ENCODE peak calls at places on chromosomes 2 and 18, in four cellular contexts. One of them, this sample, is unnamed.

GRCh38 chr2:199310654-199311275 is 147.0 kb downstream of the SATB2 start:
- DNase-seq in HCT116: no peak
- DNase-seq in upper lobe of right lung: no peak
- DNase-seq in PC-3: no peak
- DNase-seq in this sample: no peak

GRCh38 chr2:150663143-150663542 is 175.7 kb upstream of the RND3 start:
- DNase-seq in PC-3: peak
- DNase-seq in upper lobe of right lung: no peak
- DNase-seq in HCT116: peak
- DNase-seq in this sample: no peak

GRCh38 chr18:6884944-6885343 is 155.4 kb downstream of the ARHGAP28 start:
- DNase-seq in PC-3: no peak
- DNase-seq in upper lobe of right lung: no peak
- DNase-seq in HCT116: no peak
- DNase-seq in this sample: no peak

GRCh38 chr2:168192839-168193616 is 54.4 kb downstream of the STK39 start:
- DNase-seq in HCT116: no peak
- DNase-seq in PC-3: peak
- DNase-seq in upper lobe of right lung: no peak
- DNase-seq in this sample: no peak

GRCh38 chr2:24050041-24050655 is 607 bp downstream of the FKBP1B start:
- DNase-seq in PC-3: no peak
- DNase-seq in HCT116: no peak
- DNase-seq in upper lobe of right lung: peak
- DNase-seq in this sample: peak

GRCh38 chr2:178072383-178073301 is at the start of gene PDE11A:
- DNase-seq in upper lobe of right lung: peak
- DNase-seq in PC-3: peak
- DNase-seq in HCT116: peak
- DNase-seq in this sample: peak

GRCh38 chr18:77872166-77872565 is 622.5 kb downstream of the GALR1 start:
- DNase-seq in upper lobe of right lung: no peak
- DNase-seq in HCT116: no peak
- DNase-seq in PC-3: no peak
- DNase-seq in this sample: no peak

GRCh38 chr2:11870064-11870463 is 123.6 kb downstream of the LPIN1 start:
- DNase-seq in upper lobe of right lung: no peak
- DNase-seq in HCT116: no peak
- DNase-seq in PC-3: no peak
- DNase-seq in this sample: no peak

DNA sequence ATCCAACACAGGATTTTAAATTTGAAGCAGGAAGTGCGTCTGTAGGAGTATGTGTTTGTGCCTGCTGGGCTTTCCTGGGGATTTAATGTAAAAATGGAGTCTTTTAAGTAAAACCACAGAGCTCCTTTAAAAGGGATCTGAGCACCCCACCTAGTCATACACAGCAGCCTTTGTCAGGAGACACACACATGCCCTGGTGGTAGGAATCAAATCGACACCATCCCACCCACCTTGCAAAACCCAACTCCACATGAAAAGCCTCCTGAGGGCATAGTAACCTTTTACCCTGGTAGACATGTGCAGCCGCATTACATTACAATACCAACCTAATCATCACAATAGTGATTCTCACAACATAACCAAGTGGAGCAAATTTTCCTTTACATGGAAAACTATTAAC is 29.0 kb downstream of the UXS1 start:
- DNase-seq in PC-3: no peak
- DNase-seq in upper lobe of right lung: no peak
- DNase-seq in HCT116: no peak
- DNase-seq in this sample: no peak
- TF ChIP-seq CTCF in PC-3: no peak
- TF ChIP-seq CTCF in upper lobe of right lung: no peak
- TF ChIP-seq CTCF in HCT116: no peak
- TF ChIP-seq CTCF in this sample: no peak

GRCh38 chr2:238308177-238308576 is 12.1 kb upstream of the TRAF3IP1 start:
- DNase-seq in PC-3: no peak
- DNase-seq in upper lobe of right lung: peak
- DNase-seq in HCT116: no peak
- DNase-seq in this sample: no peak
- TF ChIP-seq CTCF in PC-3: peak
- TF ChIP-seq CTCF in upper lobe of right lung: no peak
- TF ChIP-seq CTCF in HCT116: peak
- TF ChIP-seq CTCF in this sample: no peak

DNA sequence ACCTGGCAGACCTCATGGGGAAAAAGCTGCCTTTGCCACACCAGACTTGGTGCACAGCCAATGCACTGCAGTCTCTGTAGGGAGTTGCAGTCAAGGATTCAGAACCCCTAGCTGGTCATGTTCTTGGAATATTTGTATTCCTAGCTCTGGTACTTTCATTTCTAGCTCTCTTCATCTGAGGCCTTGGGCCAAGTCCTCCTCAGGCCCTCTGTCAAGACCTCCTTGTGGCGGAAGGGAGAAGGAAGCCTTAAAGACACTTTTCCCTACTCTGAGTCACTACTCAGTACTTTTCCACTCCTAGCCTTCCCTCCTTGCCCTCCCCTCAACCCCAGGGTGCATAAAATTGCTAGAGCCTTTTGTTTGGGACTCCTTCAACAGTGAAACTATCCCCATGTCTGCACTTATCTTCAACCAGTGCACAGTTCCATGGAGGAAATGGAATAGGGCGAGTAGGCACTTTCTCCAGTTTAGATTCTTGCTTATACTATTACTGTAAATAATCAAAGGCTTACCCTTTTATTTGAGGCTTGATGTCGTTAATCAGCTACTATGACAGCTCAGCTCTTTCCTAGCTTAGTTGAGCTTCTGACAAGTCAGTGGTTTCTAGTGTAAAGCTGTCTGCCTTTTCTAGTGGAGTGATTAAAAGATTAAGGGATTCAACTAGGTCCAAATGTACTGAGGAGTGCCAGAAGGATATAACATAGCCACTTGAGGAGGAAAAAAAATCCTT is 15.8 kb downstream of the M1AP start:
- DNase-seq in upper lobe of right lung: no peak
- DNase-seq in PC-3: peak
- DNase-seq in HCT116: peak
- DNase-seq in this sample: no peak
- TF ChIP-seq CTCF in upper lobe of right lung: no peak
- TF ChIP-seq CTCF in PC-3: peak
- TF ChIP-seq CTCF in HCT116: peak
- TF ChIP-seq CTCF in this sample: no peak

DNA sequence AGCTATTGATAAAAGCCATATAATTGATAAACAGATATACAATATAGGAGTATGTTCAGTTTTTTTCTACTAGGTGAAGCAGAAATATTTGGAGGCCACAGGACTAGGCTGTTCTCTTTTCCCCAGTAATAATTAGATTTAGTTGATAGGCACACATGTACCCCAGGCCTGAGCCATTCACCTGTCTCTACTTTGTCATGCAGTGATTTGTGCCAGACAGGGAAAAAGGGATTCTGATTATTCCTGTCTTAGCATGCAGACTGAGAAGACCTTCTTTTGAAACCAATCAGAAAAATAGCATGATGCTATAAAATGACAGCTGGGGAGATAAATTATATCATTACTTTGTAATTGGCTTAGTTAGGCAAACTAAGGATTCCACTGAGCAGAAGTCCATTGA is 94.3 kb downstream of the DOCK10 start:
- DNase-seq in upper lobe of right lung: no peak
- DNase-seq in HCT116: no peak
- DNase-seq in PC-3: no peak
- DNase-seq in this sample: no peak
- TF ChIP-seq CTCF in upper lobe of right lung: no peak
- TF ChIP-seq CTCF in HCT116: no peak
- TF ChIP-seq CTCF in PC-3: no peak
- TF ChIP-seq CTCF in this sample: no peak

DNA sequence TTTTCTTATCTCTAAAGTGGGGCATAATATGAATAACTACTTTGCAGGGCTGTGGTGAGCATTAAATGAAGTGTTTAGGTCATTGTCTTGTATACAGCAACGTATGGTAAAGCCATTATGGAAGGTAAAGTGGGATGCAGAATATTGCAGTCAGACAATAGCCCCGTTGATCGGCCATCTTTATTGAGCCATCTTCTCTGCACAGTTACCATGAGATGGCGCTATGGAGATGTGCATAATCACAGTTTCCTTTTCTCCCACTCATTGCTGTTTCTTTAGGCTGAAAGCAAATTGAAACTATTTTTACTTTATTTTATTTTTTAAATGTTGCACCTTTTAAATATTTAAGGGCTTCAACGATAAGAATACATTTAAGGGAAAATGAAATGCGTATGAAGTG is 108.9 kb downstream of the THSD7B start:
- DNase-seq in upper lobe of right lung: no peak
- DNase-seq in HCT116: no peak
- DNase-seq in PC-3: peak
- DNase-seq in this sample: no peak
- TF ChIP-seq CTCF in upper lobe of right lung: peak
- TF ChIP-seq CTCF in HCT116: peak
- TF ChIP-seq CTCF in PC-3: peak
- TF ChIP-seq CTCF in this sample: no peak

GRCh38 chr2:667332-668000 is 9.7 kb downstream of the TMEM18 start:
- DNase-seq in upper lobe of right lung: no peak
- DNase-seq in PC-3: peak
- DNase-seq in HCT116: peak
- DNase-seq in this sample: no peak
- TF ChIP-seq CTCF in upper lobe of right lung: peak
- TF ChIP-seq CTCF in PC-3: peak
- TF ChIP-seq CTCF in HCT116: peak
- TF ChIP-seq CTCF in this sample: peak

DNA sequence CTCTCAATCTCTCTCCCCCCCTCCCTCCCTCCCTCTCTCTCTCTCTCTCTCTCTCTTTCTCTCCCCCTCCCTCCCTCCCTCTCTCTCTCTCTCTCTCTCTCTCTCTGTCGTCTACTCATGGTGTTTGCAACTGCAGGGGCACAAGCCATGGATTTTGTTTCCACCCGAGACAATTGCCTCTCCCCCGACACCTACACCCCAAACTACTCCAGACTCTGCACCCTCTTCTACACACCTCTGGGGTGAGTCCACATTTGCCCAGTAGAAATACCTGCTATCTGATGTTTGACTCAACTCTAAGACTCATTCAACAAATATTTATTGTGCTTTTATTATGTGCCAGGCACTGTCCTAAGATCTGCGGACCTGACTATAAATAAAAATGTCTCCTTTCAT is 93.7 kb downstream of the TMEM17 start:
- DNase-seq in upper lobe of right lung: no peak
- DNase-seq in PC-3: peak
- DNase-seq in HCT116: no peak
- DNase-seq in this sample: no peak
- TF ChIP-seq CTCF in upper lobe of right lung: no peak
- TF ChIP-seq CTCF in PC-3: no peak
- TF ChIP-seq CTCF in HCT116: no peak
- TF ChIP-seq CTCF in this sample: no peak

GRCh38 chr18:2351126-2351850 is 220.0 kb downstream of the METTL4 start:
- DNase-seq in PC-3: no peak
- DNase-seq in HCT116: no peak
- DNase-seq in upper lobe of right lung: no peak
- DNase-seq in this sample: no peak
- TF ChIP-seq CTCF in PC-3: no peak
- TF ChIP-seq CTCF in HCT116: no peak
- TF ChIP-seq CTCF in upper lobe of right lung: no peak
- TF ChIP-seq CTCF in this sample: no peak

GRCh38 chr2:176103634-176104337 is 3.3 kb upstream of the HOXD11 start:
- DNase-seq in upper lobe of right lung: no peak
- DNase-seq in PC-3: no peak
- DNase-seq in HCT116: no peak
- DNase-seq in this sample: no peak
- TF ChIP-seq CTCF in upper lobe of right lung: no peak
- TF ChIP-seq CTCF in PC-3: no peak
- TF ChIP-seq CTCF in HCT116: no peak
- TF ChIP-seq CTCF in this sample: no peak

This sample was measured in mucosa of descending colon.